ENCODE peak calls at places on chromosomes 16 and 17, in ten cellular contexts. Z is lung microvascular endothelial cell; Q is frontal cortex; O is NCI-H1092; F is stimulated activated CD4-positive, alpha-beta T cell treated with anti-CD3 and anti-CD28 coated beads, Interleukin-4, amount 100 ng/mL, for 4 hours; U is NCI-H524; K is stimulated activated CD8-positive, alpha-beta memory T cell treated with anti-CD3 and anti-CD28 coated beads, Interleukin-15, amount 100 ng/mL, for 24 hours; M is stomach; C is astrocyte of the cerebellum; W is cardiac muscle cell. P is an unnamed sample.

GRCh38 chr17:77164483-77165030 is 23.8 kb downstream of the SEC14L1 start:
- DNase-seq in U (no peak), K (no peak), W (no peak), F (no peak), M (no peak), C (no peak), O (no peak), Q (no peak), Z (peak), P (peak)

GRCh38 chr17:38550661-38551060 is 55.1 kb downstream of the SRCIN1 start:
- DNase-seq in K (no peak), Z (peak), U (no peak), F (no peak), W (peak), O (no peak), Q (no peak), M (peak), C (no peak), P (no peak)

GRCh38 chr17:31696184-31696602 is 162.9 kb downstream of the COPRS start:
- DNase-seq in C (peak), F (no peak), W (peak), O (no peak), M (peak), Z (no peak), Q (peak), U (no peak), K (no peak), P (peak)

GRCh38 chr16:29710227-29711219 is 31.5 kb downstream of the QPRT start:
- DNase-seq in C (peak), Q (no peak), U (peak), O (no peak), K (no peak), Z (peak), F (no peak), M (no peak), W (peak), P (peak)

GRCh38 chr16:46982335-46982734 is 8.9 kb upstream of the DNAJA2 start:
- DNase-seq in F (no peak), K (no peak), M (no peak), Q (no peak), Z (no peak), U (no peak), W (no peak), O (no peak), C (no peak), P (no peak)

GRCh38 chr16:797120-797420 is 3.5 kb downstream of the GNG13 start:
- DNase-seq in Z (no peak), M (no peak), F (no peak), W (no peak), Q (no peak), C (no peak), O (no peak), U (no peak), K (no peak), P (no peak)

GRCh38 chr17:9575381-9576072 is at the start of gene STX8:
- DNase-seq in C (peak), Z (peak), W (peak), K (peak), Q (peak), O (peak), M (peak), F (peak), U (peak), P (peak)

GRCh38 chr17:21376835-21377690 is 906 bp downstream of the KCNJ12 start:
- DNase-seq in O (no peak), Q (peak), M (peak), F (no peak), K (no peak), C (no peak), U (no peak), W (peak), Z (peak), P (no peak)

GRCh38 chr17:74260525-74260850 is 13.5 kb upstream of the DNAI2 start:
- DNase-seq in Q (no peak), K (no peak), W (no peak), C (no peak), M (no peak), F (no peak), O (no peak), Z (no peak), U (no peak), P (no peak)

GRCh38 chr16:2507679-2508064 is 6.1 kb upstream of the ATP6V0C start:
- DNase-seq in O (no peak), W (no peak), M (peak), C (no peak), F (no peak), Z (no peak), Q (no peak), U (no peak), K (no peak), P (no peak)

GRCh38 chr17:80941743-80942211 is 49.9 kb upstream of the CHMP6 start:
- DNase-seq in F (no peak), U (no peak), W (peak), M (no peak), Z (no peak), C (peak), O (no peak), K (no peak), Q (no peak), P (peak)

GRCh38 chr16:11173426-11173825 is 82.6 kb downstream of the SOCS1 start:
- DNase-seq in O (no peak), K (no peak), F (no peak), W (no peak), Z (no peak), U (no peak), M (no peak), Q (no peak), C (no peak), P (no peak)

GRCh38 chr17:82888583-82889495 is 49.0 kb upstream of the ZNF750 start:
- DNase-seq in Q (no peak), C (no peak), W (no peak), M (peak), K (no peak), F (no peak), U (no peak), O (no peak), Z (no peak), P (no peak)

GRCh38 chr17:47304191-47304590 is 19.6 kb upstream of the EFCAB13 start:
- DNase-seq in C (no peak), Z (peak), Q (no peak), K (no peak), M (no peak), F (no peak), U (no peak), W (no peak), O (no peak), P (no peak)

GRCh38 chr16:8677481-8677880 is 3.1 kb downstream of the ABAT start:
- DNase-seq in W (no peak), O (no peak), C (no peak), K (no peak), F (no peak), M (no peak), Q (no peak), Z (no peak), U (no peak), P (no peak)

GRCh38 chr17:72297326-72298115 is 176.7 kb downstream of the SOX9 start:
- DNase-seq in C (no peak), Z (no peak), K (no peak), Q (no peak), U (no peak), O (no peak), M (no peak), W (peak), F (no peak), P (no peak)

GRCh38 chr16:5615868-5616642 is 518.5 kb upstream of the EEF2KMT start:
- DNase-seq in O (peak), M (peak), U (no peak), W (peak), K (peak), Z (no peak), Q (no peak), F (peak), C (peak), P (peak)

GRCh38 chr17:81457917-81458555 is 54.6 kb downstream of the ACTG1 start:
- DNase-seq in O (no peak), M (no peak), W (no peak), K (no peak), C (no peak), Q (no peak), Z (no peak), F (no peak), U (no peak), P (no peak)

GRCh38 chr17:57834146-57834741 is 15.6 kb downstream of the MRPS23 start:
- DNase-seq in W (no peak), M (peak), K (no peak), O (no peak), Q (no peak), Z (no peak), U (peak), C (no peak), F (no peak), P (no peak)

GRCh38 chr17:34252890-34253525 is 2.1 kb upstream of the CCL2 start:
- DNase-seq in Z (no peak), C (no peak), K (no peak), F (no peak), W (peak), Q (no peak), M (no peak), U (no peak), O (no peak), P (no peak)

GRCh38 chr16:57128787-57129389 is 36.5 kb downstream of the CPNE2 start:
- DNase-seq in F (no peak), K (no peak), M (no peak), C (no peak), U (no peak), Q (no peak), Z (no peak), O (no peak), W (no peak), P (no peak)

GRCh38 chr17:40075216-40076100 is 12.7 kb downstream of the THRA start:
- DNase-seq in C (no peak), M (peak), Z (peak), K (peak), U (no peak), W (peak), F (peak), Q (peak), O (peak), P (peak)

GRCh38 chr17:61416211-61416539 is 16.5 kb downstream of the TBX2 start:
- DNase-seq in U (no peak), M (no peak), Z (no peak), K (no peak), C (no peak), W (no peak), Q (no peak), O (no peak), F (no peak), P (no peak)

GRCh38 chr17:17911003-17911613 is 61.1 kb downstream of the TOM1L2 start:
- DNase-seq in M (no peak), Z (no peak), F (no peak), W (no peak), U (no peak), K (no peak), Q (peak), C (no peak), O (no peak), P (no peak)

GRCh38 chr16:53651357-53651756 is 52.3 kb downstream of the RPGRIP1L start:
- DNase-seq in K (no peak), Z (no peak), F (no peak), C (no peak), W (peak), M (no peak), U (no peak), Q (no peak), O (no peak), P (no peak)

GRCh38 chr17:28508325-28508724 is 2.2 kb downstream of the FOXN1 start:
- DNase-seq in Q (no peak), O (no peak), F (no peak), K (no peak), M (no peak), C (no peak), Z (no peak), U (peak), W (no peak), P (no peak)

GRCh38 chr16:75250089-75250808 is 1.2 kb downstream of the BCAR1 start:
- DNase-seq in F (no peak), U (no peak), O (no peak), K (no peak), M (peak), Q (no peak), Z (peak), W (no peak), C (no peak), P (no peak)

GRCh38 chr16:72894291-72895151 is 153.4 kb downstream of the ZFHX3 start:
- DNase-seq in W (peak), U (no peak), Z (peak), F (no peak), Q (no peak), M (no peak), K (no peak), C (no peak), O (no peak), P (no peak)

GRCh38 chr17:19013806-19014627 is 9.5 kb upstream of the FAM83G start:
- DNase-seq in U (no peak), Z (no peak), M (no peak), K (no peak), F (no peak), Q (no peak), O (no peak), W (no peak), C (no peak), P (no peak)

GRCh38 chr17:82059272-82060000 is 6.2 kb downstream of the DUS1L start:
- DNase-seq in Z (no peak), C (no peak), Q (no peak), O (no peak), M (no peak), U (no peak), K (no peak), W (no peak), F (no peak), P (no peak)

GRCh38 chr17:41464682-41465081 is 2.5 kb downstream of the KRT32 start:
- DNase-seq in F (no peak), Q (no peak), Z (no peak), M (peak), U (no peak), C (peak), O (no peak), K (no peak), W (peak), P (no peak)

P was measured in cerebellar cortex.